ENCODE peak calls at places on chromosomes 1 and 21, in six cellular contexts. One of them, this sample, is unnamed.

GRCh38 chr1:115293899-115294298 is 44.1 kb downstream of the NGF start:
- DNase-seq in mesothelial cell of epicardium: no peak
- DNase-seq in AG09309: no peak
- DNase-seq in astrocyte of the cerebellum: no peak
- DNase-seq in PC-3: no peak
- DNase-seq in IMR-90: no peak
- DNase-seq in this sample: peak; percentile 32

GRCh38 chr1:195981448-195982139 is 626.6 kb downstream of the KCNT2 start:
- DNase-seq in mesothelial cell of epicardium: no peak
- DNase-seq in PC-3: no peak
- DNase-seq in astrocyte of the cerebellum: no peak
- DNase-seq in IMR-90: peak; percentile 45
- DNase-seq in AG09309: no peak
- DNase-seq in this sample: peak; percentile 60

GRCh38 chr21:42666918-42667317 is 13.5 kb downstream of the PDE9A start:
- DNase-seq in mesothelial cell of epicardium: no peak
- DNase-seq in AG09309: no peak
- DNase-seq in IMR-90: no peak
- DNase-seq in PC-3: no peak
- DNase-seq in astrocyte of the cerebellum: no peak
- DNase-seq in this sample: no peak

GRCh38 chr21:17402885-17403477 is 109.9 kb upstream of the CXADR start:
- DNase-seq in PC-3: no peak
- DNase-seq in IMR-90: peak; percentile 4
- DNase-seq in mesothelial cell of epicardium: no peak
- DNase-seq in AG09309: no peak
- DNase-seq in astrocyte of the cerebellum: no peak
- DNase-seq in this sample: no peak

GRCh38 chr1:165501351-165501974 is 42.3 kb upstream of the LRRC52 start:
- DNase-seq in AG09309: no peak
- DNase-seq in astrocyte of the cerebellum: no peak
- DNase-seq in IMR-90: no peak
- DNase-seq in mesothelial cell of epicardium: no peak
- DNase-seq in PC-3: no peak
- DNase-seq in this sample: no peak

GRCh38 chr1:85438353-85438752 is 26.6 kb downstream of the DDAH1 start:
- DNase-seq in AG09309: no peak
- DNase-seq in PC-3: no peak
- DNase-seq in IMR-90: peak; percentile 51
- DNase-seq in astrocyte of the cerebellum: no peak
- DNase-seq in mesothelial cell of epicardium: no peak
- DNase-seq in this sample: no peak

GRCh38 chr1:118949317-118949716 is 38.8 kb downstream of the TBX15 start:
- DNase-seq in AG09309: no peak
- DNase-seq in astrocyte of the cerebellum: peak; percentile 40
- DNase-seq in mesothelial cell of epicardium: no peak
- DNase-seq in IMR-90: no peak
- DNase-seq in PC-3: no peak
- DNase-seq in this sample: no peak

GRCh38 chr1:27522860-27523665 is 33.1 kb upstream of the WASF2 start:
- DNase-seq in IMR-90: no peak
- DNase-seq in astrocyte of the cerebellum: no peak
- DNase-seq in AG09309: no peak
- DNase-seq in PC-3: peak; percentile 31
- DNase-seq in mesothelial cell of epicardium: peak; percentile 58
- DNase-seq in this sample: no peak

GRCh38 chr1:57485643-57486042 is 61.8 kb upstream of the DAB1 start:
- DNase-seq in AG09309: peak; percentile 44
- DNase-seq in mesothelial cell of epicardium: no peak
- DNase-seq in IMR-90: peak; percentile 76
- DNase-seq in astrocyte of the cerebellum: no peak
- DNase-seq in PC-3: peak; percentile 2
- DNase-seq in this sample: peak; percentile 76

GRCh38 chr1:39230261-39231190 is 26.0 kb downstream of the MACF1 start:
- DNase-seq in astrocyte of the cerebellum: no peak
- DNase-seq in IMR-90: no peak
- DNase-seq in PC-3: no peak
- DNase-seq in AG09309: no peak
- DNase-seq in mesothelial cell of epicardium: no peak
- DNase-seq in this sample: peak; percentile 13

GRCh38 chr1:115949156-115949555 is 27.2 kb upstream of the SLC22A15 start:
- DNase-seq in AG09309: no peak
- DNase-seq in PC-3: peak; percentile 69
- DNase-seq in astrocyte of the cerebellum: no peak
- DNase-seq in mesothelial cell of epicardium: no peak
- DNase-seq in IMR-90: no peak
- DNase-seq in this sample: peak; percentile 15

GRCh38 chr1:40050863-40051262 is 10.3 kb downstream of the CAP1 start:
- DNase-seq in astrocyte of the cerebellum: no peak
- DNase-seq in IMR-90: no peak
- DNase-seq in PC-3: no peak
- DNase-seq in mesothelial cell of epicardium: no peak
- DNase-seq in AG09309: no peak
- DNase-seq in this sample: no peak

GRCh38 chr1:53948291-53948690 is 2.1 kb downstream of the LRRC42 start:
- DNase-seq in astrocyte of the cerebellum: no peak
- DNase-seq in PC-3: no peak
- DNase-seq in IMR-90: no peak
- DNase-seq in AG09309: no peak
- DNase-seq in mesothelial cell of epicardium: no peak
- DNase-seq in this sample: no peak

GRCh38 chr1:7455796-7456568 is 315.1 kb upstream of the VAMP3 start:
- DNase-seq in mesothelial cell of epicardium: no peak
- DNase-seq in astrocyte of the cerebellum: no peak
- DNase-seq in AG09309: no peak
- DNase-seq in IMR-90: no peak
- DNase-seq in PC-3: no peak
- DNase-seq in this sample: no peak

GRCh38 chr1:9716404-9717192 is 65.1 kb downstream of the PIK3CD start:
- DNase-seq in AG09309: no peak
- DNase-seq in PC-3: no peak
- DNase-seq in IMR-90: no peak
- DNase-seq in mesothelial cell of epicardium: no peak
- DNase-seq in astrocyte of the cerebellum: no peak
- DNase-seq in this sample: no peak

GRCh38 chr1:171087896-171088295 is 2.8 kb upstream of the FMO3 start:
- DNase-seq in IMR-90: no peak
- DNase-seq in mesothelial cell of epicardium: no peak
- DNase-seq in astrocyte of the cerebellum: no peak
- DNase-seq in AG09309: no peak
- DNase-seq in PC-3: no peak
- DNase-seq in this sample: no peak

GRCh38 chr1:204528677-204529076 is 12.5 kb downstream of the MDM4 start:
- DNase-seq in astrocyte of the cerebellum: no peak
- DNase-seq in AG09309: no peak
- DNase-seq in IMR-90: no peak
- DNase-seq in mesothelial cell of epicardium: no peak
- DNase-seq in PC-3: no peak
- DNase-seq in this sample: no peak

GRCh38 chr1:199684686-199685273 is 342.7 kb upstream of the NR5A2 start:
- DNase-seq in PC-3: peak; percentile 80
- DNase-seq in astrocyte of the cerebellum: peak; percentile 73
- DNase-seq in IMR-90: peak; percentile 82
- DNase-seq in AG09309: peak; percentile 49
- DNase-seq in mesothelial cell of epicardium: no peak
- DNase-seq in this sample: peak; percentile 79

GRCh38 chr1:153805042-153805745 is 30.0 kb downstream of the SLC27A3 start:
- DNase-seq in IMR-90: peak; percentile 92
- DNase-seq in astrocyte of the cerebellum: peak; percentile 24
- DNase-seq in PC-3: peak; percentile 91
- DNase-seq in AG09309: peak; percentile 53
- DNase-seq in mesothelial cell of epicardium: no peak
- DNase-seq in this sample: peak; percentile 91

GRCh38 chr1:26031196-26031902 is 9.8 kb downstream of the EXTL1 start:
- DNase-seq in mesothelial cell of epicardium: no peak
- DNase-seq in PC-3: no peak
- DNase-seq in astrocyte of the cerebellum: no peak
- DNase-seq in IMR-90: peak; percentile 66
- DNase-seq in AG09309: no peak
- DNase-seq in this sample: peak; percentile 69

GRCh38 chr1:26031903-26032220 is 10.3 kb downstream of the EXTL1 start:
- DNase-seq in astrocyte of the cerebellum: no peak
- DNase-seq in AG09309: no peak
- DNase-seq in mesothelial cell of epicardium: no peak
- DNase-seq in PC-3: no peak
- DNase-seq in IMR-90: no peak
- DNase-seq in this sample: no peak

GRCh38 chr1:26029054-26029863 is 7.7 kb downstream of the EXTL1 start:
- DNase-seq in AG09309: no peak
- DNase-seq in astrocyte of the cerebellum: no peak
- DNase-seq in PC-3: no peak
- DNase-seq in mesothelial cell of epicardium: no peak
- DNase-seq in IMR-90: no peak
- DNase-seq in this sample: no peak

GRCh38 chr1:26028490-26028980 is 7.0 kb downstream of the EXTL1 start:
- DNase-seq in AG09309: no peak
- DNase-seq in IMR-90: no peak
- DNase-seq in PC-3: no peak
- DNase-seq in mesothelial cell of epicardium: no peak
- DNase-seq in astrocyte of the cerebellum: no peak
- DNase-seq in this sample: no peak

GRCh38 chr1:26029864-26030481 is 8.4 kb downstream of the EXTL1 start:
- DNase-seq in AG09309: no peak
- DNase-seq in astrocyte of the cerebellum: no peak
- DNase-seq in PC-3: no peak
- DNase-seq in IMR-90: no peak
- DNase-seq in mesothelial cell of epicardium: no peak
- DNase-seq in this sample: no peak
- TF ChIP-seq CTCF in AG09309: no peak
- TF ChIP-seq CTCF in astrocyte of the cerebellum: no peak
- TF ChIP-seq CTCF in PC-3: peak; percentile 37
- TF ChIP-seq CTCF in IMR-90: peak; percentile 28
- TF ChIP-seq CTCF in mesothelial cell of epicardium: no peak
- TF ChIP-seq CTCF in this sample: peak; percentile 47

DNA sequence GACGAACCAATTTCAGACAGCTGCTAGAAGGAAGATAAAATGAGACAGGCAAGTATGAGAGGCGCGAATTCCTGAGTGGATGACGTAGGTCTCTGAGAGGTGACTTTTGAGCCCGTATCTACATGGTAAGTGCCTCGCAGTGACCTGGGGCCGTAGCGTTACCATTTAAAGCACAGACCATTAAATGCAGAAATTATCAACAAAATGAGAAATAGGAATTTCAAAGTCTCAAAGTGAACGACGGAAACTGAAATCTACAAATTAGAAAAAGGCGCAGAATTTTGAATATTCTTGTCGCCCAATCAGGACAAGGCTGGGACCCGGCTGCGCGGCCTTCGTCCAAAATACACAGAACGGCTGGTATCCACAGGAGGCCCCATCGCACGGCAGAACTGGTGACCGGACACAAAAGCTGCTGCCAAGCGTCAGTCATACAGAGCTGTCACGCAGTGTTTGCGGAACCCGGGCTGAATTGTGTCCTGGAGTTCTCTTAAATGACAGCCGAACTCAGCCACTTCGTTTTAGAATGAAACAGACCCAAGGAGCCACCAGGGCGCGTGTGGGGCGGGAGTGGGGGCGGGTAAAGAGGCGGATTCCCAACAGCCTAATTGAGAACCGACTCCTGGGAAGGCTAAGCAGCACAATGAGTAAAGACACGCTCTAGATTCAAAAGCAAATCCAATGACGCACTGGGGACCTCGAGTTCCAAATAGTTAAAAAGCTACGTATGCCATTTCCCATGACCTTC is 13.8 kb upstream of the BOLA1 start:
- DNase-seq in mesothelial cell of epicardium: peak; percentile 72
- DNase-seq in PC-3: peak; percentile 94
- DNase-seq in IMR-90: peak; percentile 84
- DNase-seq in astrocyte of the cerebellum: peak; percentile 53
- DNase-seq in AG09309: no peak
- DNase-seq in this sample: peak; percentile 90
- TF ChIP-seq CTCF in mesothelial cell of epicardium: no peak
- TF ChIP-seq CTCF in PC-3: no peak
- TF ChIP-seq CTCF in IMR-90: no peak
- TF ChIP-seq CTCF in astrocyte of the cerebellum: peak; percentile 17
- TF ChIP-seq CTCF in AG09309: peak; percentile 11
- TF ChIP-seq CTCF in this sample: peak; percentile 16

DNA sequence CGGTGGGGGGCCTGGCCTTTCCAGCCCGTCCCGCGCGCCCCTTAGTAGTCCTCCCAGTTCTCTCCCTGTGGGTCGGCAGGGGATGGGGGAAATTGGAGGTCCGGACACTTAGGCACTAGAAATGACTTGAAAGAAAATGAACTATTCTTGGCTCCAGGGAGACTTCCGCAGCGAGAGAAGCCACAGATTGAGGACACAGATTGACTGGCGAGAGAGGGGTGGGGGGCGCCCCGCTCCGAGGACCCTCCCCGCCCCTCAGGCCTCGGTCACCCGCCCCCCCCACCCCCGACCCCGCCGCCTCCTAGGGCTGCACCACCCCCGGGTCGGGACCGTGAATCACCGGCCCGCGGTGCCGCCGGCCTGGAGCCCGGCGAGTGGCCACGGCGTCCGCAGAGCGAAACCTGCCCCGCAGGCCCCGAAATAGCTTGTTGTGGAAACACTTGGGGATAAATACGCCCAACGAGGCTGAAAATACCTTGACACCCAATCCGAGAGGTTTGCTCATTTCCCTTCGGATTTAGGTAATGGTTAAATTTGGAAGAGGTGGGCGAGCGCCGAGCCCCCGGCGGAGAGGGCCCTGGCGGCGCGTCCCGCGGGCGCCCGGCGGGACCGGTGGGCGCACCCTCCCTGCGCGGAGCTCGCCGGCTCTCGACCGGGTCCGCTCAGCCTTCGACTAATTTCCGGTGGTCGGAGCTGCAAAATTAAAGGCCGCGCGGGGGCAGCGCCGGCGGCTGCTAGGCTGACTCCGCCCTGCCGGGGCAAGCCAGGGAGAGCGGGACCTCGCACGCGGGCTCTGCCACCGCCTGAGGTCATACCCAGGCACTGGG is at the start of gene GFI1:
- DNase-seq in mesothelial cell of epicardium: peak; percentile 43
- DNase-seq in IMR-90: no peak
- DNase-seq in astrocyte of the cerebellum: no peak
- DNase-seq in PC-3: no peak
- DNase-seq in AG09309: no peak
- DNase-seq in this sample: no peak
- TF ChIP-seq CTCF in mesothelial cell of epicardium: no peak
- TF ChIP-seq CTCF in IMR-90: no peak
- TF ChIP-seq CTCF in astrocyte of the cerebellum: no peak
- TF ChIP-seq CTCF in PC-3: no peak
- TF ChIP-seq CTCF in AG09309: no peak
- TF ChIP-seq CTCF in this sample: no peak

GRCh38 chr1:30616759-30617158 is 106.6 kb downstream of the MATN1 start:
- DNase-seq in PC-3: no peak
- DNase-seq in astrocyte of the cerebellum: no peak
- DNase-seq in mesothelial cell of epicardium: no peak
- DNase-seq in IMR-90: no peak
- DNase-seq in AG09309: no peak
- DNase-seq in this sample: no peak

GRCh38 chr1:30615076-30615795 is 108.1 kb downstream of the MATN1 start:
- DNase-seq in PC-3: no peak
- DNase-seq in mesothelial cell of epicardium: no peak
- DNase-seq in IMR-90: no peak
- DNase-seq in AG09309: no peak
- DNase-seq in astrocyte of the cerebellum: no peak
- DNase-seq in this sample: no peak

GRCh38 chr1:30618335-30618747 is 105.0 kb downstream of the MATN1 start:
- DNase-seq in astrocyte of the cerebellum: no peak
- DNase-seq in PC-3: peak; percentile 31
- DNase-seq in IMR-90: no peak
- DNase-seq in mesothelial cell of epicardium: no peak
- DNase-seq in AG09309: no peak
- DNase-seq in this sample: no peak

GRCh38 chr1:30615816-30616590 is 107.4 kb downstream of the MATN1 start:
- DNase-seq in IMR-90: no peak
- DNase-seq in AG09309: no peak
- DNase-seq in mesothelial cell of epicardium: no peak
- DNase-seq in PC-3: no peak
- DNase-seq in astrocyte of the cerebellum: no peak
- DNase-seq in this sample: no peak

GRCh38 chr1:30617161-30617560 is 106.2 kb downstream of the MATN1 start:
- DNase-seq in mesothelial cell of epicardium: no peak
- DNase-seq in IMR-90: no peak
- DNase-seq in PC-3: no peak
- DNase-seq in AG09309: no peak
- DNase-seq in astrocyte of the cerebellum: no peak
- DNase-seq in this sample: no peak
- TF ChIP-seq CTCF in mesothelial cell of epicardium: no peak
- TF ChIP-seq CTCF in IMR-90: no peak
- TF ChIP-seq CTCF in PC-3: no peak
- TF ChIP-seq CTCF in AG09309: no peak
- TF ChIP-seq CTCF in astrocyte of the cerebellum: no peak
- TF ChIP-seq CTCF in this sample: no peak